ENCODE peak calls at places on chromosomes 1 and 21, in six cellular contexts. One of them, this sample, is unnamed.

GRCh38 chr1:17276568-17276967 is 27.7 kb downstream of the PADI3 start:
- DNase-seq in K562: no peak
- DNase-seq in H1: no peak
- DNase-seq in HCT116: no peak
- DNase-seq in HepG2: no peak
- DNase-seq in GM12878: no peak
- DNase-seq in this sample: no peak

GRCh38 chr21:45018131-45019075 is 56.0 kb upstream of the ADARB1 start:
- DNase-seq in K562: no peak
- DNase-seq in H1: no peak
- DNase-seq in HCT116: no peak
- DNase-seq in HepG2: no peak
- DNase-seq in GM12878: no peak
- DNase-seq in this sample: no peak

GRCh38 chr1:173489149-173489600 is 12.0 kb downstream of the PRDX6 start:
- DNase-seq in K562: no peak
- DNase-seq in H1: no peak
- DNase-seq in HCT116: no peak
- DNase-seq in HepG2: peak; percentile 29
- DNase-seq in GM12878: no peak
- DNase-seq in this sample: no peak

GRCh38 chr1:100036718-100037664 is 67.2 kb downstream of the SLC35A3 start:
- DNase-seq in K562: peak; percentile 25
- DNase-seq in H1: no peak
- DNase-seq in HCT116: no peak
- DNase-seq in HepG2: peak; percentile 48
- DNase-seq in GM12878: no peak
- DNase-seq in this sample: no peak

GRCh38 chr1:186574951-186575747 is 105.1 kb downstream of the PTGS2 start:
- DNase-seq in K562: no peak
- DNase-seq in H1: no peak
- DNase-seq in HCT116: no peak
- DNase-seq in HepG2: no peak
- DNase-seq in GM12878: no peak
- DNase-seq in this sample: no peak

GRCh38 chr1:2564815-2565415 is 8.7 kb downstream of the TNFRSF14 start:
- DNase-seq in K562: no peak
- DNase-seq in H1: no peak
- DNase-seq in HCT116: no peak
- DNase-seq in HepG2: no peak
- DNase-seq in GM12878: no peak
- DNase-seq in this sample: no peak

GRCh38 chr1:241639040-241639652 is 1.0 kb downstream of the CHML start:
- DNase-seq in K562: no peak
- DNase-seq in H1: no peak
- DNase-seq in HCT116: no peak
- DNase-seq in HepG2: no peak
- DNase-seq in GM12878: no peak
- DNase-seq in this sample: no peak

GRCh38 chr1:61139324-61140055 is 57.1 kb downstream of the NFIA start:
- DNase-seq in K562: no peak
- DNase-seq in H1: no peak
- DNase-seq in HCT116: no peak
- DNase-seq in HepG2: peak; percentile 29
- DNase-seq in GM12878: no peak
- DNase-seq in this sample: no peak

GRCh38 chr21:26845750-26846035 is 484 bp upstream of the ADAMTS1 start:
- DNase-seq in K562: no peak
- DNase-seq in H1: no peak
- DNase-seq in HCT116: no peak
- DNase-seq in HepG2: no peak
- DNase-seq in GM12878: no peak
- DNase-seq in this sample: no peak
- H3K9me3 ChIP-seq in K562: no peaks in the 10 kb centered on the region
- H3K9me3 ChIP-seq in H1: no peaks in the 10 kb centered on the region
- H3K9me3 ChIP-seq in HCT116: no peaks in the 10 kb centered on the region
- H3K9me3 ChIP-seq in HepG2: no peaks in the 10 kb centered on the region
- H3K9me3 ChIP-seq in GM12878: peaks cover 3% of the 10 kb centered on the region
- H3K9me3 ChIP-seq in this sample: no peaks in the 10 kb centered on the region

DNA sequence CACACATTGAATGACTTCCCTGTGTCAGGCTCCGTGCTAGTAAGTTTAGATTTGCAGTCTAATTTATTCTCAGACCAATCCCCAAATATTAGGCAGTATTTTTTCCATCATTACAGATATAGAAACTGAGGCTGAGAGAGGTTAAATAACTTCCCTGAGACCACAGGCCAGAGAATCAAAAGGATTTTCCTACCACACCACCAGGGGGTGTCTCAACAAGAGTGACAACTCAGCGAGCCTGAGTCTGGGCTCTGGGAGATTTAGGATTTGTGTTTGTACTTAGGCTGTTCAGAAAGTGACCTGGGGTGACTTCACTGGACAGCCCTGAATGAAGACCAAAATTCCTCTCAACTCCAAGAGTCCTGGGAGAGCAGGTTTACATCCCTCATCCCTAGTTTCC is 13.3 kb upstream of the LCE5A start:
- DNase-seq in K562: peak; percentile 18
- DNase-seq in H1: no peak
- DNase-seq in HCT116: no peak
- DNase-seq in HepG2: peak; percentile 20
- DNase-seq in GM12878: no peak
- DNase-seq in this sample: no peak
- TF ChIP-seq SIN3A in K562: no peak
- TF ChIP-seq SIN3A in H1: no peak
- TF ChIP-seq SIN3A in HCT116: no peak
- TF ChIP-seq SIN3A in HepG2: no peak
- TF ChIP-seq SIN3A in GM12878: no peak
- TF ChIP-seq SIN3A in this sample: no peak

GRCh38 chr1:246638941-246639655 is 72.8 kb downstream of the CNST start:
- DNase-seq in K562: no peak
- DNase-seq in H1: no peak
- DNase-seq in HCT116: no peak
- DNase-seq in HepG2: no peak
- DNase-seq in GM12878: no peak
- DNase-seq in this sample: no peak
- H3K9me3 ChIP-seq in K562: no peaks in the 10 kb centered on the region
- H3K9me3 ChIP-seq in H1: no peaks in the 10 kb centered on the region
- H3K9me3 ChIP-seq in HCT116: no peaks in the 10 kb centered on the region
- H3K9me3 ChIP-seq in HepG2: no peaks in the 10 kb centered on the region
- H3K9me3 ChIP-seq in GM12878: no peaks in the 10 kb centered on the region
- H3K9me3 ChIP-seq in this sample: no peaks in the 10 kb centered on the region

GRCh38 chr21:16324630-16325029 is 594.8 kb downstream of the USP25 start:
- DNase-seq in K562: no peak
- DNase-seq in H1: no peak
- DNase-seq in HCT116: no peak
- DNase-seq in HepG2: no peak
- DNase-seq in GM12878: no peak
- DNase-seq in this sample: no peak
- TF ChIP-seq SIN3A in K562: no peak
- TF ChIP-seq SIN3A in H1: no peak
- TF ChIP-seq SIN3A in HCT116: no peak
- TF ChIP-seq SIN3A in HepG2: no peak
- TF ChIP-seq SIN3A in GM12878: no peak
- TF ChIP-seq SIN3A in this sample: no peak

DNA sequence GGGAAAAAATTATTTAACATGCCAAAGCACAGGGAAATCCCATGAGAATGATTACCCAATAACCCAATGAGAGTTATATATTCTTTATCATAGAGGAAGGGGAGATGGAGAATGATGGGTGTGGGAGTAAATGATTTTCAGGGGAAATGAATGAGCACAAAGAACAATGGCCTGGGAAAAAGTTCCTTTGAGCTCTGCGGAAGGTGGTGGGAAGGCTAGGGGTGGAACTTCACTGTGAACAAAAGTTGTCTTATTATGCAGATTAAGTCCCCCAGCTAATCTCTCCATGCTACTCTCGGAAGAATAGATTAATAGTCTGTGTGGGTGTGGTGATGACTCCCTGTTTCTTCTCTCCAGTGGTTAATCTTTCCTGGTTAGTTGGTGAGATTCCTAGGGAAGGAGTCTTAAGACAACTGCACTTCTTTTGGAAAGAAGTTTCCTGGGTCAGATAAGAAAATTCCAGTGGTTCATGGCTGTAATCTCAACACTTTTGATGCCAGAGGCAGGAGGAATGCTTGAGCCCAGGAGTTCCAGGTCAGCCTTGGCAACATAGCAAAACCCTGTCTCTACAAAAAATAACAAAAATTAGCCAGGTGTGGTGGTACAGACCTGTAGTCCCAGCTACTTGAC is 71.6 kb downstream of the DNTTIP2 start:
- DNase-seq in K562: no peak
- DNase-seq in H1: no peak
- DNase-seq in HCT116: no peak
- DNase-seq in HepG2: no peak
- DNase-seq in GM12878: no peak
- DNase-seq in this sample: no peak
- H3K9me3 ChIP-seq in K562: no peaks in the 10 kb centered on the region
- H3K9me3 ChIP-seq in H1: no peaks in the 10 kb centered on the region
- H3K9me3 ChIP-seq in HCT116: no peaks in the 10 kb centered on the region
- H3K9me3 ChIP-seq in HepG2: peaks cover 6% of the 10 kb centered on the region
- H3K9me3 ChIP-seq in GM12878: no peaks in the 10 kb centered on the region
- H3K9me3 ChIP-seq in this sample: peaks cover 8% of the 10 kb centered on the region

GRCh38 chr1:150272379-150272840 is at the start of gene C1orf54:
- DNase-seq in K562: peak; percentile 65
- DNase-seq in H1: peak; percentile 75
- DNase-seq in HCT116: no peak
- DNase-seq in HepG2: no peak
- DNase-seq in GM12878: no peak
- DNase-seq in this sample: no peak
- TF ChIP-seq SIN3A in K562: no peak
- TF ChIP-seq SIN3A in H1: no peak
- TF ChIP-seq SIN3A in HCT116: no peak
- TF ChIP-seq SIN3A in HepG2: no peak
- TF ChIP-seq SIN3A in GM12878: no peak
- TF ChIP-seq SIN3A in this sample: no peak

GRCh38 chr1:247096544-247096943 is 7.6 kb downstream of the ZNF669 start:
- DNase-seq in K562: no peak
- DNase-seq in H1: no peak
- DNase-seq in HCT116: no peak
- DNase-seq in HepG2: no peak
- DNase-seq in GM12878: no peak
- DNase-seq in this sample: no peak
- H3K9me3 ChIP-seq in K562: peaks cover 18% of the 10 kb centered on the region
- H3K9me3 ChIP-seq in H1: no peaks in the 10 kb centered on the region
- H3K9me3 ChIP-seq in HCT116: peaks cover 10% of the 10 kb centered on the region
- H3K9me3 ChIP-seq in HepG2: no peaks in the 10 kb centered on the region
- H3K9me3 ChIP-seq in GM12878: peaks cover 16% of the 10 kb centered on the region
- H3K9me3 ChIP-seq in this sample: peaks cover 28% of the 10 kb centered on the region

GRCh38 chr21:38619865-38620513 is 121.7 kb upstream of the ERG start:
- DNase-seq in K562: no peak
- DNase-seq in H1: no peak
- DNase-seq in HCT116: no peak
- DNase-seq in HepG2: no peak
- DNase-seq in GM12878: no peak
- DNase-seq in this sample: no peak
- TF ChIP-seq SIN3A in K562: no peak
- TF ChIP-seq SIN3A in H1: no peak
- TF ChIP-seq SIN3A in HCT116: no peak
- TF ChIP-seq SIN3A in HepG2: no peak
- TF ChIP-seq SIN3A in GM12878: no peak
- TF ChIP-seq SIN3A in this sample: no peak

DNA sequence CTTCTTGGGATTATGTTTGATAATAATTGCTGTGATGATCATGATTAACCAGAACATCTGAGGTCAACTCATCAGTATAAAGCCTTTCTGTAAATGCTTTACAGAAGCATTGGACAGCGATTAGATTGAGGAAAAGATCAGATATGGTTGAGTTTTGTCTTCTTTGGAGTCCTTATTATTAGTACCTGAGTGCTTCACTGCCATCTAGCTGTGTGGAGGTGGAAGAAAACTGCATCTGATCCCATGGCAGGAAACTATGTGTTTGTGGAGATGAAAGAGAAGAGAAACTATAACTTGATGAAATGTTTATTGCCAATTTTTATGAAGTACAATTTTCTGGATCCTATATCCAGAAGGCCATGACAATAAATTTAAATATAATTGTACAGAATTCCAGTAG is 11.4 kb downstream of the FLG2 start:
- DNase-seq in K562: no peak
- DNase-seq in H1: no peak
- DNase-seq in HCT116: peak; percentile 13
- DNase-seq in HepG2: no peak
- DNase-seq in GM12878: no peak
- DNase-seq in this sample: no peak
- H3K9me3 ChIP-seq in K562: no peaks in the 10 kb centered on the region
- H3K9me3 ChIP-seq in H1: peaks cover 61% of the 10 kb centered on the region
- H3K9me3 ChIP-seq in HCT116: no peaks in the 10 kb centered on the region
- H3K9me3 ChIP-seq in HepG2: peaks cover 15% of the 10 kb centered on the region
- H3K9me3 ChIP-seq in GM12878: no peaks in the 10 kb centered on the region
- H3K9me3 ChIP-seq in this sample: no peaks in the 10 kb centered on the region

GRCh38 chr1:154327466-154328317 is 2.4 kb downstream of the ATP8B2 start:
- DNase-seq in K562: no peak
- DNase-seq in H1: no peak
- DNase-seq in HCT116: no peak
- DNase-seq in HepG2: no peak
- DNase-seq in GM12878: no peak
- DNase-seq in this sample: no peak
- TF ChIP-seq SIN3A in K562: no peak
- TF ChIP-seq SIN3A in H1: no peak
- TF ChIP-seq SIN3A in HCT116: no peak
- TF ChIP-seq SIN3A in HepG2: no peak
- TF ChIP-seq SIN3A in GM12878: no peak
- TF ChIP-seq SIN3A in this sample: no peak